ENCODE peak calls at places on chromosomes 12 and 14, in six cellular contexts. V, C, B, Q, T and W are unnamed samples.

GRCh38 chr14:30706704-30707103 is 84.6 kb downstream of the SCFD1 start:
- DNase-seq in V (no peak), T (no peak), C (no peak), Q (no peak), B (no peak), W (no peak)

GRCh38 chr14:94601961-94602391 is 10.2 kb upstream of the SERPINA3 start:
- DNase-seq in Q (no peak), C (peak), B (no peak), T (peak), V (no peak), W (peak)

GRCh38 chr12:131323879-131324278 is 370.2 kb downstream of the ADGRD1 start:
- DNase-seq in Q (no peak), V (no peak), B (no peak), T (no peak), C (no peak), W (no peak)

GRCh38 chr14:94897092-94897491 is 127.2 kb upstream of the GSC start:
- DNase-seq in T (no peak), B (no peak), C (no peak), V (no peak), Q (no peak), W (no peak)

GRCh38 chr12:42669471-42669997 is 80.0 kb upstream of the PRICKLE1 start:
- DNase-seq in B (peak), T (no peak), C (no peak), V (no peak), Q (no peak), W (no peak)

GRCh38 chr12:92961949-92962348 is 32.9 kb upstream of the EEA1 start:
- DNase-seq in T (no peak), C (no peak), V (no peak), Q (no peak), B (no peak), W (no peak)

GRCh38 chr12:124474709-124475108 is 92.7 kb downstream of the NCOR2 start:
- DNase-seq in B (no peak), T (no peak), C (no peak), V (no peak), Q (no peak), W (no peak)

GRCh38 chr12:120376416-120376815 is 7.5 kb upstream of the MSI1 start:
- DNase-seq in Q (no peak), V (no peak), C (no peak), T (no peak), B (no peak), W (no peak)

GRCh38 chr12:92989715-92990484 is 60.8 kb upstream of the EEA1 start:
- DNase-seq in T (peak), Q (no peak), B (no peak), C (no peak), V (no peak), W (no peak)

GRCh38 chr14:67815573-67816235 is 686 bp downstream of the ZFYVE26 start:
- DNase-seq in V (no peak), C (no peak), T (no peak), Q (no peak), B (peak), W (no peak)

GRCh38 chr12:26608706-26609105 is 224.3 kb downstream of the ITPR2 start:
- DNase-seq in V (no peak), B (no peak), T (no peak), Q (no peak), C (no peak), W (no peak)

GRCh38 chr12:49298160-49298559 is 3.2 kb downstream of the PRPH start:
- DNase-seq in B (no peak), Q (no peak), T (no peak), V (no peak), C (peak), W (no peak)

GRCh38 chr12:56205445-56205844 is 16.2 kb upstream of the SMARCC2 start:
- DNase-seq in Q (no peak), V (no peak), C (no peak), B (no peak), T (no peak), W (no peak)

GRCh38 chr12:30823140-30823669 is 68.5 kb upstream of the CAPRIN2 start:
- DNase-seq in Q (no peak), C (peak), T (no peak), V (no peak), B (peak), W (no peak)

GRCh38 chr14:54166049-54166950 is 209.7 kb upstream of the BMP4 start:
- DNase-seq in B (no peak), C (no peak), V (no peak), T (no peak), Q (no peak), W (no peak)

GRCh38 chr12:130344529-130344928 is 6.8 kb downstream of the PIWIL1 start:
- DNase-seq in Q (no peak), V (no peak), C (no peak), B (no peak), T (no peak), W (no peak)

GRCh38 chr14:68248481-68249255 is 429.1 kb downstream of the RAD51B start:
- DNase-seq in V (no peak), T (peak), Q (no peak), C (peak), B (peak), W (no peak)

GRCh38 chr12:802242-802995 is 50.0 kb downstream of the WNK1 start:
- DNase-seq in B (no peak), V (no peak), T (no peak), C (no peak), Q (no peak), W (no peak)

GRCh38 chr12:810635-811415 is 58.4 kb downstream of the WNK1 start:
- DNase-seq in Q (no peak), T (no peak), V (no peak), B (no peak), C (no peak), W (no peak)

GRCh38 chr12:805022-805632 is 52.7 kb downstream of the WNK1 start:
- DNase-seq in B (no peak), C (no peak), Q (no peak), T (no peak), V (no peak), W (no peak)

GRCh38 chr12:806116-806805 is 53.9 kb downstream of the WNK1 start:
- DNase-seq in T (peak), V (no peak), C (no peak), B (no peak), Q (no peak), W (no peak)

GRCh38 chr12:807041-807717 is 54.8 kb downstream of the WNK1 start:
- DNase-seq in V (no peak), C (no peak), B (no peak), Q (no peak), T (no peak), W (no peak)
- H3K27ac ChIP-seq in V (no peak), C (peak), B (no peak), Q (no peak), T (no peak), W (no peak)

DNA sequence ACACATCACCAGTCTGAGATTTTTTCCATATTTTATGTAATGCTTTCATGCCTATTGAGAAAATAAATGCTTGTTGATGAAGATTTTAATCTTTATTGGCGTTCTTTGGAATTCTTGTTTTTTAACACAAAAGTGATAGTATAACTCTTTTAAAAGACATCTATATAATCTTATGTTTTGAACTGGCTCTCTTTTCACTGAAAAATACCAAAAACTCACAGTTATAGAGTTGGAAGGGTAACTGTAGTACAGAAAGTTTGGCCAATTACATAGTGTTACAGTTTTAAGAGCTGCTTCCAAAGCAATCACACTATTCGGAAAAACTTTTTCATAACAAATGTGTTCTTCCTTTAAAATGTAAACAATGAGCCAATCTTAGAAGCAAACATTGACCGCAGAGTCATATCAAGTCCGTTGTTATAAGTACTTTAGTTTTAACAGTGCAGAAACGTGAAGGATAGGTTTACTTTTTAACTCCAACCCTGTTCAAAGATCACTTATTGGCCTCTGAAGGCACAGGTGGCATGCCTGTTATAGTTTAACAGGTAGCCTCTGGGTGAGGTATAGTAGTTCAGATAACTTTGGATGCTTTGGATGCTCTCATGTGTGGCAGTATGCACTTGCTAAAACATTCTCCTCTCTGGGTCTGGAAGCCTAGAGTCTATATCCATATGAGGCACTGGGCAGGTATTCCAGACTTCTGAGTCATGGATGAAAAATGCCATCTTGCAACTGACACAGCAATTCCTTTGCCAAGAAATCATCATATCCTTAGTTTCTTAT is 12.1 kb upstream of the NTN4 start:
- DNase-seq in C (no peak), Q (peak), B (no peak), T (peak), V (no peak), W (no peak)
- TF ChIP-seq POLR2AphosphoS5 in C (no peak), Q (no peak), B (no peak), T (no peak), V (no peak), W (no peak)

DNA sequence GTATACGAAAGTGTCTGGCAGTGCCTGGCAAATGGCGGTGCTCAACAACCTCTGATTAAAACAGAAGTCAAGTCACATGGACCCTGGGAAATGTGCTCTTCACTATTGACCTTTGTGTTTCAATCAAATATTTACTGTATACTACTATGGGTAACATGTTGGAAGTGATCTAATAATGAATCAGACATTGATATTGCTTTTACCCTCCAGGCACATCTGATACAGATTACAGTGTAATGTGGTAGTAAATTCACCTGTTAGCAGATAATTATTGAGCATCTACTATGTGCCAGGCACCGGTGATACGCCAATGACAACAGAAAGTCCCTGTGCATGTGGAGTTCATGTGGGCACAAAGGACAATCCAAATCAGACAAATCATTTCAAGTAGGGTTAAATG is 63.1 kb downstream of the STON2 start:
- DNase-seq in V (no peak), C (no peak), T (no peak), Q (no peak), B (no peak), W (no peak)
- H3K27ac ChIP-seq in V (no peak), C (no peak), T (no peak), Q (no peak), B (no peak), W (no peak)

DNA sequence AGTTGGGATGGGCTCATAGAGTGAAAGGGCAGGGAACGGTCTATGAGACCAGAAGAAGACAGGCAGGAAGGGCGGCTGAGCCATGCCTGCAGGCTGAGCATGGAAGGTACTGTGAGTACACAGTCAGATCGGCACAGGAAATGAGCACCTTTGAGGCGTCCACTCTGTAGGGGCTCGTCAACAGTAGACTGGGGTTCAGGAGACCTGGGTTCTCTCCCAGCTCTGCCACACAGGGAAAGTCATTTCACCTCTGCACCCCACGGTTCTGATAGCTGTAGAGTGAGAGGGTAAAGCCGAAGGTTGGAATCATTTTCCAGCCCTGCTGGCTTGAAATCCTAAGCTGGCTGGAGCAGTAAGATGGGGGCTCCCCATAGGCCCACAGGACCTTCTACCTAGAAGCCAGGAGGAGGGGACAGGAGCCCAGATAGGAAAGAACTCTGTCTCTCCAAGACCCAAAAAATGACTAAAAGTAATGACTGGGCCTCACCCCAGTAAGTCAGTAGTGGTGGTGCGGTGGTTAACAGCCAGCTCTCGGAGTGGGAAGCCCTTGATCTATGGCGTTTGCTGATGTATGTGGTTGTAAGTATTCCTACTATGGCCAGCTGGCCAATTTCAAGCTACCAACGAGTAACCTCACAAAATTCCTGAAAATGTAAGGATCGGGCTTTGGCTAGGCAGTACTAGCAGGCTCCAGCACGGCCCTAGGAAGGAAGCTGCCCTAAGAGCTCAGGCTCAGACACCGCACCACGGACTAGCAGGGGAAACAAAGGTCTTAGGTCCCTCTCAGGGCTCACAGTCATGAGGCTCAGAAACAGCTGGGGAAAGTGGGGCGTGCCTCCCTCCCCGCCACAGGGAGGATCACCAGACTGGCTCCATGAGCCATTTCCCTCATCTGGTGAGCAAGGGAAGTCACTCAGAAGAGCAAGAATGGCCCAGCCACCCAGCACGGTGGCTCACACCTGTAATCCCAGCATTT is 10.3 kb upstream of the CD27 start:
- DNase-seq in C (no peak), V (no peak), T (no peak), Q (no peak), B (no peak), W (no peak)
- TF ChIP-seq POLR2AphosphoS5 in C (no peak), V (no peak), T (no peak), Q (no peak), B (no peak), W (no peak)

GRCh38 chr14:104794099-104794498 is 1.4 kb downstream of the AKT1 start:
- DNase-seq in T (peak), C (peak), V (no peak), Q (no peak), B (no peak), W (no peak)
- H3K27ac ChIP-seq in T (peak), C (no peak), V (no peak), Q (peak), B (no peak), W (no peak)

DNA sequence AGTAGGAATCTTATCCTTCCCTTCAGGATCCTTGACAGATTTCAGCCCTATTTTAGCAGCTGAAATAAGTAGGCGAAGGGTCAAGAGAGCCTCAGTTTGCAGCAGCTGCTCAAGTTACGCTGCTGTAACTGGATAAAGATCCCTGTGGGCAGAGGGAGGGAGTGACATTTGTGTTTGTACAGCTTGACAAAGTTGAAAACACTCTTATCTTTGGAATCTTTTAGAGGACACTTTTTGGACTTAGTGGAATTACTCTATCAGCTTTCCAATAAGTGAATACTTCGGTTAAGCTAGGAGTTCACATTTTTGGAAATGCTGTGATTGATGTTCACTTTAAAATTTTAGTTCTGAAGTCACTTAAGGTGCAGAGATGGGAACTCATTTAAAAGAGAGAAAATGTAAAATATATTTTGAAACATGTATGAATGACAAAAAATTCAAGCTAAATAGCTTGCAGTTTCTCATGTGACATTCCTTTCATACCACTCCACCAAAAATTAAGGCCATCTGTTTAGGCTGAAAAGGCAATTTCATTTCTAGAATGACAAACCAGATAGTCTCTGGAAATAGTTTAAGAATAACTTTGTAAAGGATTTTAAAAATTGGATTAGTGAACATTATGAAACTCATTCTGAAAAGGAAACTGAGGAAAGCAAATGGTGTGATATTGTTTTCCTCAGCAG is 55.2 kb downstream of the SLC38A4 start:
- DNase-seq in B (peak), T (peak), C (no peak), V (no peak), Q (no peak), W (no peak)
- TF ChIP-seq POLR2AphosphoS5 in B (no peak), T (no peak), C (no peak), V (no peak), Q (no peak), W (no peak)

DNA sequence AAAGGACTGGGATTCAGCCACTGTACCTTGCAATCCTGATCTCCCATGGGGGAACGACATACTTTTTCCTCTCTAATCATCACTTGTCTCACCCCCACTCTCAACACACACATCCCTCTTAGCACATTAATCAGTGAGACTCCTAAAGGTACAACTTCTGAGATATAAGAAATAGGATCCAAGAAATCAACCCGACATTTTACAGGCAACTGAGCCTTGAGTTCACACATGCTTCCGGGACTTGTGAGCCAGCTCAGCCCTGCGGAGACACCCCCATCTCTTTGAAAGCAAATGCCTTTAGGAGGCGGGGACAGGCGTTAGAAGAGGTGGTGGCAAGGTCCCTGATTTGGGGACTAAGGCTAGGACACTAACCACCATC is 1.3 kb downstream of the MAP3K9 start:
- DNase-seq in V (no peak), B (peak), C (peak), Q (no peak), T (peak), W (no peak)
- H3K27ac ChIP-seq in V (no peak), B (no peak), C (no peak), Q (peak), T (peak), W (no peak)

DNA sequence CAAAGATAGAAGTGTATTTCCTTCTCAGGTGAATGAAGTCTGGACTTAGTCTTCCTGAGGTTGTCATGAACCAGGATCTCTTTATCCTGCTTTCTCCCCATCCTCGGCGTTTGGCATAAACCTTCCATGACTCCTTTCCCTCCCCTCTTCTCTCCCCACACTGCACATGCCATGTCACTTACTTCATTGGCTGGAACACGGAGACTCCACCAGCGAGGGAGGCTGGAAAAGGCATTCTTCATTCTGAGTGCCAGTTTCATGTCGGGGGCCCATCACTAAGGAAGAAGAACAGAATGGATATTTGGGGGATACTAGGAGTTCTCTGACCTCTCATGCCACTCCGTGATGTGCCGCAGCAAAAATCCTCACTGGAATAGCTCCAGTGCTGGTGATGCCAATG is 105.6 kb downstream of the VCPKMT start:
- DNase-seq in Q (no peak), B (no peak), T (no peak), C (no peak), V (no peak), W (no peak)
- TF ChIP-seq POLR2AphosphoS5 in Q (no peak), B (no peak), T (no peak), C (no peak), V (no peak), W (no peak)